ENCODE peak calls at places on chromosome 11, in five cellular contexts. One of them, this sample, is unnamed.
A peak's percentile ranks its signal among the peaks of the same experiment; 100 is the strongest.

GRCh38 chr11:105229257-105229656 is 89.7 kb upstream of the CARD18 start:
- DNase-seq in right lobe of liver: no peak
- DNase-seq in upper lobe of right lung: no peak
- DNase-seq in pancreas: no peak
- DNase-seq in IMR-90: peak; percentile 80
- DNase-seq in this sample: peak; percentile 69

GRCh38 chr11:108538022-108538424 is 39.8 kb upstream of the POGLUT3 start:
- DNase-seq in pancreas: no peak
- DNase-seq in upper lobe of right lung: peak; percentile 81
- DNase-seq in IMR-90: no peak
- DNase-seq in right lobe of liver: no peak
- DNase-seq in this sample: no peak

GRCh38 chr11:107221743-107222142 is 203.5 kb upstream of the GUCY1A2 start:
- DNase-seq in IMR-90: no peak
- DNase-seq in pancreas: no peak
- DNase-seq in right lobe of liver: no peak
- DNase-seq in upper lobe of right lung: no peak
- DNase-seq in this sample: no peak

GRCh38 chr11:130689222-130689908 is 226.9 kb downstream of the SNX19 start:
- DNase-seq in right lobe of liver: no peak
- DNase-seq in upper lobe of right lung: no peak
- DNase-seq in pancreas: no peak
- DNase-seq in IMR-90: no peak
- DNase-seq in this sample: peak; percentile 31

GRCh38 chr11:12762696-12763324 is 88.6 kb downstream of the TEAD1 start:
- DNase-seq in IMR-90: no peak
- DNase-seq in upper lobe of right lung: no peak
- DNase-seq in right lobe of liver: no peak
- DNase-seq in pancreas: no peak
- DNase-seq in this sample: no peak

GRCh38 chr11:32817181-32817842 is 12.4 kb upstream of the PRRG4 start:
- DNase-seq in IMR-90: no peak
- DNase-seq in upper lobe of right lung: no peak
- DNase-seq in right lobe of liver: no peak
- DNase-seq in pancreas: no peak
- DNase-seq in this sample: no peak

GRCh38 chr11:129146196-129146595 is 45.9 kb downstream of the ARHGAP32 start:
- DNase-seq in pancreas: no peak
- DNase-seq in right lobe of liver: no peak
- DNase-seq in IMR-90: peak; percentile 64
- DNase-seq in upper lobe of right lung: no peak
- DNase-seq in this sample: peak; percentile 52

GRCh38 chr11:490186-490929 is 16.7 kb downstream of the RNH1 start:
- DNase-seq in pancreas: no peak
- DNase-seq in IMR-90: no peak
- DNase-seq in upper lobe of right lung: peak; percentile 63
- DNase-seq in right lobe of liver: no peak
- DNase-seq in this sample: no peak

GRCh38 chr11:74863410-74863809 is 85.5 kb downstream of the XRRA1 start:
- DNase-seq in right lobe of liver: no peak
- DNase-seq in IMR-90: no peak
- DNase-seq in pancreas: no peak
- DNase-seq in upper lobe of right lung: no peak
- DNase-seq in this sample: no peak

GRCh38 chr11:13335319-13335718 is 57.7 kb downstream of the BMAL1 start:
- DNase-seq in pancreas: peak; percentile 53
- DNase-seq in right lobe of liver: no peak
- DNase-seq in upper lobe of right lung: no peak
- DNase-seq in IMR-90: peak; percentile 66
- DNase-seq in this sample: peak; percentile 79

GRCh38 chr11:66641834-66642233 is 3.3 kb downstream of the RBM4 start:
- DNase-seq in pancreas: no peak
- DNase-seq in right lobe of liver: no peak
- DNase-seq in upper lobe of right lung: no peak
- DNase-seq in IMR-90: no peak
- DNase-seq in this sample: no peak

GRCh38 chr11:76801736-76802135 is 18.6 kb downstream of the TSKU start:
- DNase-seq in right lobe of liver: no peak
- DNase-seq in upper lobe of right lung: no peak
- DNase-seq in pancreas: no peak
- DNase-seq in IMR-90: peak; percentile 59
- DNase-seq in this sample: no peak

GRCh38 chr11:10933455-10934292 is 75.8 kb upstream of the ZBED5 start:
- DNase-seq in right lobe of liver: peak; percentile 85
- DNase-seq in upper lobe of right lung: peak; percentile 92
- DNase-seq in IMR-90: peak; percentile 92
- DNase-seq in pancreas: peak; percentile 93
- DNase-seq in this sample: peak; percentile 97

GRCh38 chr11:81916459-81916858 is 817.2 kb downstream of the FAM181B start:
- DNase-seq in pancreas: no peak
- DNase-seq in upper lobe of right lung: no peak
- DNase-seq in IMR-90: no peak
- DNase-seq in right lobe of liver: no peak
- DNase-seq in this sample: no peak

GRCh38 chr11:612201-612960 is 3.4 kb downstream of the IRF7 start:
- DNase-seq in pancreas: peak; percentile 47
- DNase-seq in upper lobe of right lung: peak; percentile 68
- DNase-seq in right lobe of liver: peak; percentile 96
- DNase-seq in IMR-90: peak; percentile 22
- DNase-seq in this sample: peak; percentile 38

GRCh38 chr11:27926981-27927481 is 180.9 kb downstream of the KIF18A start:
- DNase-seq in upper lobe of right lung: no peak
- DNase-seq in pancreas: no peak
- DNase-seq in right lobe of liver: no peak
- DNase-seq in IMR-90: peak; percentile 88
- DNase-seq in this sample: peak; percentile 72

GRCh38 chr11:11463397-11463796 is 110.3 kb upstream of the CSNK2A3 start:
- DNase-seq in right lobe of liver: no peak
- DNase-seq in pancreas: no peak
- DNase-seq in upper lobe of right lung: no peak
- DNase-seq in IMR-90: no peak
- DNase-seq in this sample: no peak

GRCh38 chr11:67563354-67564114 is 20.1 kb upstream of the GSTP1 start:
- DNase-seq in right lobe of liver: no peak
- DNase-seq in pancreas: peak; percentile 49
- DNase-seq in IMR-90: peak; percentile 96
- DNase-seq in upper lobe of right lung: no peak
- DNase-seq in this sample: peak; percentile 87

GRCh38 chr11:27485930-27486773 is 13.6 kb upstream of the LGR4 start:
- DNase-seq in IMR-90: peak; percentile 61
- DNase-seq in pancreas: no peak
- DNase-seq in upper lobe of right lung: no peak
- DNase-seq in right lobe of liver: no peak
- DNase-seq in this sample: peak; percentile 75

GRCh38 chr11:41309716-41310115 is 149.7 kb downstream of the LRRC4C start:
- DNase-seq in right lobe of liver: no peak
- DNase-seq in pancreas: no peak
- DNase-seq in upper lobe of right lung: no peak
- DNase-seq in IMR-90: no peak
- DNase-seq in this sample: no peak
- TF ChIP-seq CTCF in right lobe of liver: no peak
- TF ChIP-seq CTCF in pancreas: no peak
- TF ChIP-seq CTCF in upper lobe of right lung: no peak
- TF ChIP-seq CTCF in IMR-90: no peak
- TF ChIP-seq CTCF in this sample: no peak

DNA sequence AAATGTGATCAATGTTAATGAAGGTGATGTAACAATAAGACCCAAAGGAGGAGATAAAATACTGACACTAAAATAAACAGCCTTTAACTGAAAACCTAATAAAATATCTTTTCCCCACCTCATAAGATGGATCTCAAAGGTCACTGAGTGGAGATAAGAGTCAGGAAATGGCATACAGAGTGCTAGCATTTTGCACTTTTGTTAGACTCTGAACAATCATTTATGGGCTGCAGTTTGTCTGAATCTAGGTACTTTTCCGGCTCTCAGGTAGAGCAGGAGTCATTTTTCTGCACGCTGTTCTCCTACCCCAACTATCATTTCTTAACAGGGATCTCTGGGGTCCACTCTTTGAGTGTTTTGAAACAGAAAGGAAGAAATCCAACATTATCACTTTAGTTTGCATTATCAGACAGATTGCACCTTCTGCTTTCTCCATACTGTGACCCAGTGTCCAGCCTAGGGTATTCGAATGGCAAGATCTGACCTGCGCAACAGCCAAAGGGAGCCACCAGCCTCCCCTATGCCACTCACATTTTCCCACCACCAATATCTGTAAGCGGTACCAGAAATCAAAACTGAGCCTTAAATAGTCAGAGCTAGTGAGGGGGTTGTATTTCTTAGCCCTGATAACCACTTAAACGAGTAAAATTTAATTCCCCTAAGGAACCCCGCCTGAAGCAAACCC is 866 bp downstream of the SIAE start:
- DNase-seq in pancreas: no peak
- DNase-seq in right lobe of liver: no peak
- DNase-seq in IMR-90: no peak
- DNase-seq in upper lobe of right lung: no peak
- DNase-seq in this sample: no peak
- H3K4me3 ChIP-seq in pancreas: peak overlapping the region; percentile 58
- H3K4me3 ChIP-seq in right lobe of liver: peak overlapping the region; percentile 61
- H3K4me3 ChIP-seq in IMR-90: peak overlapping the region; percentile 83
- H3K4me3 ChIP-seq in upper lobe of right lung: peak overlapping the region; percentile 78
- H3K4me3 ChIP-seq in this sample: peak overlapping the region; percentile 81

DNA sequence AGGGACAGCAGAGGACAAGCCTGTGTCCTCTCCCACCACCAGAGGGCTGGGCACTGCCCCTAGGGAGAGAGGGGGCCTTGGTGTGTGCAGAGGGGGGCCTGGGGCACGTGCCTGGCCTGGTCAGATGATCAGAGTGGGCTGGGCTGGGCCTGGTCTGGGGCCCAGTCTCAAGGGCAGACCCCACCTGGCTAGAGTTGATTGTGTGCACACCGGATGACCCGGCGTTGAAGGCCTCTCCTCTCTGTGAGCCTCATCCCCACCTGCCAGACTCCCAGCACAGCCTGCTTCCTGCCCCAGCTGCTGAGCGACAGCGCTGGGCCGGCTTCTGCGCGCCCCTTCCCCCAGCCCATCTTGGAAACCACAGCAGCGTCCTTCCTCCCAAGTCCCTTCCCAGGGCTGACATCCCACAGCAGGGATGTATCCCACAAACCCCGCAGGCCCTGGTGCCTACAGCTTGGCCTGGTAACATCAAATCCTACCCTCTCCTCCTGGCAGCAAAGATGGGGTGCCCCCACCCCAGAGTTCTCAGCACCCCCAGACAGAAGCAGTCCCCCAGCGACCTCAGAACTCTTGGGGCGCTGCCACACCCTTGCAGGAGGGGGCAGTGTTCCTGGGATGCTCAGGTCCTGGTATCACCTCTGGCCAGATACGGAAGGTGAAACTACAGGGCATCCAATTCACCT is 11.1 kb upstream of the TSSC4 start:
- DNase-seq in upper lobe of right lung: no peak
- DNase-seq in pancreas: peak; percentile 19
- DNase-seq in IMR-90: no peak
- DNase-seq in right lobe of liver: no peak
- DNase-seq in this sample: no peak
- TF ChIP-seq CTCF in upper lobe of right lung: no peak
- TF ChIP-seq CTCF in pancreas: no peak
- TF ChIP-seq CTCF in IMR-90: no peak
- TF ChIP-seq CTCF in right lobe of liver: no peak
- TF ChIP-seq CTCF in this sample: peak; percentile 41

DNA sequence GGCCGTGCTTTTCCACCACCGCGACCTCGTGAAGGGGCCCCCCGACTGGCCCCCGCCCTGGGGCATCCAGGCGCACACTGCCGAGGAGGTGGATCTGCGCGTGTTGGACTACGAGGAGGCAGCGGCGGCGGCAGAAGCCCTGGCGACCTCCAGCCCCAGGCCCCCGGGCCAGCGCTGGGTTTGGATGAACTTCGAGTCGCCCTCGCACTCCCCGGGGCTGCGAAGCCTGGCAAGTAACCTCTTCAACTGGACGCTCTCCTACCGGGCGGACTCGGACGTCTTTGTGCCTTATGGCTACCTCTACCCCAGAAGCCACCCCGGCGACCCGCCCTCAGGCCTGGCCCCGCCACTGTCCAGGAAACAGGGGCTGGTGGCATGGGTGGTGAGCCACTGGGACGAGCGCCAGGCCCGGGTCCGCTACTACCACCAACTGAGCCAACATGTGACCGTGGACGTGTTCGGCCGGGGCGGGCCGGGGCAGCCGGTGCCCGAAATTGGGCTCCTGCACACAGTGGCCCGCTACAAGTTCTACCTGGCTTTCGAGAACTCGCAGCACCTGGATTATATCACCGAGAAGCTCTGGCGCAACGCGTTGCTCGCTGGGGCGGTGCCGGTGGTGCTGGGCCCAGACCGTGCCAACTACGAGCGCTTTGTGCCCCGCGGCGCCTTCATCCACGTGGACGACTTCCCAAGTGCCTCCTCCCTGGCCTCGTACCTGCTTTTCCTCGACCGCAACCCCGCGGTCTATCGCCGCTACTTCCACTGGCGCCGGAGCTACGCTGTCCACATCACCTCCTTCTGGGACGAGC is 1.3 kb downstream of the FUT4 start:
- DNase-seq in upper lobe of right lung: peak; percentile 70
- DNase-seq in IMR-90: no peak
- DNase-seq in pancreas: peak; percentile 69
- DNase-seq in right lobe of liver: peak; percentile 70
- DNase-seq in this sample: no peak
- H3K4me3 ChIP-seq in upper lobe of right lung: peak overlapping the region; percentile 75
- H3K4me3 ChIP-seq in IMR-90: peak overlapping the region; percentile 69
- H3K4me3 ChIP-seq in pancreas: peak overlapping the region; percentile 75
- H3K4me3 ChIP-seq in right lobe of liver: peak overlapping the region; percentile 61
- H3K4me3 ChIP-seq in this sample: peak overlapping the region; percentile 74

DNA sequence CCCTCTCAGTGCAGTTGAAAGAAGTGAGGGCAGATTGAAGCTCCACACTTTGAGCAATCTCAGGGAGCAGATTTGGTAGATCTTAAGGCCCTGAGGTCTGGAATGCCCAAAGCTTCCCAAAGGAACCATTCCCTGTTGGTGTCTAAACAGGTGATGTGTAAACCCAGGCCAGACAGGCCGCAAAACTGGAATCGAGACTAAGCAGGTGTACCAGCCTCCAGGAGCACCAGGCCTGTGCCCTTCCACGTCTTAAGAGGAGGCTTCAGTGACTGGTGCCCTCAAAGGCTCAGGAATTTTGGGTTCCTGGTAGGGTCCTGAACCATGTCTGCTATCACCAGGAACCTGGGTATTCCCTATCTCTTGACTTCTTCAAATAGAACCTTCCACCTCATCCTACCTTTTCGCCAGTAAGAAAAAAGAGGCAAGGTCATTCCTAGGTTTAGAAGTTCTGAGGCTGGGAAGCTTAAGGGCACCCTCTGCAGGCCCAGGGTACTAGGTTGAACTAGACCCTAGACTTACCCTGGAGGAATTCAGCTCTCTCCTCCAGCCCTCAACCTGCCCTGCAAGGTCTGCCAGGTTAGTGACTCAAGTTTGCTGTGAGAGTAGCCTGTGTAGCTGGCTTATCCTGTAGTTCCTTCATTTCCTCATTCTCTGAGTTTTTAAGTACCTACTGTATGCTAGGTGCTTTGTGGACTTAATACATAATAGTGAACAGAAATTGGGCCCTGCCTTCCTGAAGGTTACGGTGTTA is 100.0 kb upstream of the NNMT start:
- DNase-seq in upper lobe of right lung: no peak
- DNase-seq in pancreas: no peak
- DNase-seq in right lobe of liver: no peak
- DNase-seq in IMR-90: no peak
- DNase-seq in this sample: no peak
- TF ChIP-seq CTCF in upper lobe of right lung: no peak
- TF ChIP-seq CTCF in pancreas: no peak
- TF ChIP-seq CTCF in right lobe of liver: no peak
- TF ChIP-seq CTCF in IMR-90: no peak
- TF ChIP-seq CTCF in this sample: peak; percentile 2

GRCh38 chr11:17735823-17736772 is 1.5 kb downstream of the KCNC1 start:
- DNase-seq in pancreas: no peak
- DNase-seq in upper lobe of right lung: peak; percentile 47
- DNase-seq in IMR-90: no peak
- DNase-seq in right lobe of liver: no peak
- DNase-seq in this sample: no peak
- H3K4me3 ChIP-seq in pancreas: no peak overlapping the region
- H3K4me3 ChIP-seq in upper lobe of right lung: no peak overlapping the region
- H3K4me3 ChIP-seq in IMR-90: no peak overlapping the region
- H3K4me3 ChIP-seq in right lobe of liver: no peak overlapping the region
- H3K4me3 ChIP-seq in this sample: no peak overlapping the region